ENCODE peak calls at places on chromosomes 13 and 19, in ten cellular contexts. P is stomach, L is endothelial cell of umbilical vein, Y is transverse colon, W is breast epithelium, R is suprapubic skin, O is upper lobe of left lung, V is K562, U is GM12878, J is GM12891. F is an unnamed sample.

GRCh38 chr13:100100115-100100879 is 11.4 kb downstream of the PCCA start:
- DNase-seq in W (peak; percentile 48), Y (no peak), J (no peak), L (peak; percentile 96), P (peak; percentile 53), O (no peak), R (no peak), U (no peak), V (no peak), F (no peak)

GRCh38 chr19:872266-872951 is 12.9 kb downstream of the CFD start:
- DNase-seq in L (peak; percentile 34), O (peak; percentile 48), Y (peak; percentile 92), J (peak; percentile 96), U (peak; percentile 36), P (peak; percentile 68), R (no peak), V (peak; percentile 86), W (no peak), F (no peak)

GRCh38 chr19:39645800-39646411 is 9.8 kb upstream of the LGALS16 start:
- DNase-seq in L (peak; percentile 18), J (no peak), R (no peak), W (no peak), Y (no peak), O (no peak), V (no peak), U (no peak), P (no peak), F (no peak)

GRCh38 chr19:8036438-8037099 is 16.0 kb upstream of the CCL25 start:
- DNase-seq in V (no peak), U (no peak), W (no peak), R (no peak), L (no peak), O (no peak), P (no peak), J (no peak), Y (no peak), F (no peak)

GRCh38 chr19:13212759-13213330 is 62.6 kb downstream of the IER2 start:
- DNase-seq in P (peak; percentile 75), J (no peak), W (peak; percentile 30), L (peak; percentile 39), V (peak; percentile 78), O (peak; percentile 68), U (peak; percentile 20), Y (peak; percentile 80), R (peak; percentile 75), F (peak; percentile 72)

GRCh38 chr13:89150362-89150761 is 1479.2 kb downstream of the SLITRK5 start:
- DNase-seq in P (no peak), L (no peak), J (no peak), R (no peak), Y (no peak), V (no peak), U (no peak), W (no peak), O (no peak), F (no peak)

GRCh38 chr13:94707400-94708021 is 4.8 kb downstream of the SOX21 start:
- DNase-seq in V (peak; percentile 58), J (no peak), P (no peak), L (no peak), U (no peak), R (no peak), O (no peak), Y (no peak), W (no peak), F (no peak)

GRCh38 chr13:99434258-99434788 is 66.9 kb upstream of the TM9SF2 start:
- DNase-seq in V (peak; percentile 69), Y (peak; percentile 44), P (peak; percentile 54), O (peak; percentile 35), U (no peak), L (no peak), J (no peak), W (no peak), R (no peak), F (no peak)

GRCh38 chr19:50629194-50629593 is 10.5 kb downstream of the SYT3 start:
- DNase-seq in R (no peak), Y (no peak), P (no peak), J (no peak), L (no peak), O (no peak), W (no peak), U (no peak), V (no peak), F (no peak)

GRCh38 chr13:41017744-41018582 is 1.2 kb downstream of the ELF1 start:
- DNase-seq in P (no peak), L (peak; percentile 17), U (no peak), Y (no peak), O (no peak), W (no peak), V (no peak), J (no peak), R (no peak), F (no peak)

GRCh38 chr13:99425485-99426341 is 75.6 kb upstream of the TM9SF2 start:
- DNase-seq in V (no peak), O (no peak), U (peak; percentile 90), P (peak; percentile 37), W (no peak), J (peak; percentile 58), Y (peak; percentile 64), L (no peak), R (no peak), F (no peak)

DNA sequence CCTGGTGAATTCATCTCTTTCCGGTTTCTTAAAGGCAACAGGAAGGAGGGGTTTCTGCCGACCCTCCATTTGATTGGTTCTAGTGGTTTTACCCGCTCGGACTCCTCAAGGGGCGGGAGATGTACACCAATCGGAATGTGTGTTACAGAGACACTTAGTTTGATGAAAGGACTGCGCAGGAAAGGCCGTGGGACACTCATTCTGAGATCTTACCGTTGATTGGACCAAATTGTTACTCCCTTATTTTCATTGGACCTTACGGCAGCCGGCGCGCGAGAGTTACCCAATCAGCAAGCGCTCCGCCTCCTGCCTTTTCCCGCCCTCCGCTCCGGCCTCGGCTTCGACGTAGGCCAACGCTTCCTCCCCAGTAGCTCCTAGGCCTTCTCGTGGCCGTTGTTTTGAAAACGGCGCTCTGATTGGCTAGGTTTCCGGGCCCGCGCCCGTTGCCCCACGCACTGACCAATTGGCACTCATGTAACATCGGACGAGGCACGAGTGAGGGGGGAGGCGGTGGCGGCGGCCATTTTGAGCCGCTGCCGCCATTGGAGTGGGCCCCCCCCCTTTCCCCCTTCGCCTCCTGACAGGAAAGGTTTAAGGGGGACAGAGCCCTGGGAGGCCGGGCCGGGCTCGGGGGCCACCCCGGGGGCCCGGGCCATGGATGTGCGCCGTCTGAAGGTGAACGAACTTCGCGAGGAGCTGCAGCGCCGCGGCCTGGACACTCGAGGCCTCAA is at the start of gene HNRNPUL1:
- DNase-seq in L (peak; percentile 100), R (peak; percentile 99), P (peak; percentile 98), J (peak; percentile 95), W (peak; percentile 100), U (peak; percentile 100), O (peak; percentile 98), Y (peak; percentile 99), V (peak; percentile 100), F (peak; percentile 100)
- TF ChIP-seq POLR2AphosphoS5 in L (peak; percentile 13), R (peak; percentile 64), P (peak; percentile 69), J (no peak), W (peak; percentile 90), U (no peak), O (peak; percentile 69), Y (peak; percentile 62), V (peak; percentile 23), F (peak; percentile 73)

GRCh38 chr13:73338389-73338788 is 279.6 kb downstream of the KLF5 start:
- DNase-seq in V (no peak), Y (no peak), U (no peak), J (no peak), R (no peak), P (no peak), L (no peak), W (no peak), O (no peak), F (no peak)
- TF ChIP-seq POLR2A in V (no peak), Y (no peak), U (no peak), J (no peak), R (no peak), P (no peak), L (no peak), W (no peak), O (no peak), F (no peak)

GRCh38 chr19:54432144-54432738 is 16.8 kb upstream of the LENG8 start:
- DNase-seq in W (peak; percentile 37), L (no peak), J (no peak), V (no peak), P (no peak), U (no peak), R (no peak), Y (no peak), O (no peak), F (no peak)
- TF ChIP-seq POLR2AphosphoS5 in W (no peak), L (no peak), J (no peak), V (no peak), P (no peak), U (no peak), R (no peak), Y (no peak), O (no peak), F (no peak)

DNA sequence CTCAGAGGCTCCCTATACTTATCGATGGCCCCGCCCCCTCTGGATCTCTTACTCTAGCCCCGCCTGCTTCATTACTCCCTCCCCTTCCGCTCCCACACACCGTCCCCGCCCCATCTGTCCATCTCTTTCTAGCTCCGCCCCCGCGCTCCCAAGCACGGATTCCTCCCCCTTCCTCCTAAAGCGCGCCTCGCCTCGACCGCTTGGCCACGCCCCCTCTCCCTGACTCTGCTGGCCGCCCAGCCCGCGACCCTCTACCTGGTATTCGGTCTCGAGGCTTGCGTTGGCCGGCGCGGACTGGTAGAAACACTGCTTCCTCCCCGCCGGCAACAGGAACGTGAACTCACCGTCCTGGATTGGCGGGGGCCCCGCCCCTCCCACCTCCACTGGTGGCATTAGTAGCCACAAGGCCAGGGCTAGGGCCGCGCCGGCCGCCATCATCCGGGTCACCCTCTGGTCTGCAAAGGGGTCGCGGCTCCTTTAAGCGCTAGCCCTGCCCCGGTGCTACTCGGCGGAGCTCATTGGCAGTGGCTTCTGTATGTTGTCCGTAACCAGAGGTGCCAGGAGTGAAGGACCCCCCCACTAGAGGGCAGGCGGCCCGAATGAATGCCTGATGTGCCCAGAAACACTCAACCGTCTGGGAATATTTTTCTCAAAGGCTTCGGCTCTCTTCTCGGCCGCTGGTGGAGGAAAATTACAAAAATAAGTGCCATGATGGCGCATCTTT is at the start of gene TMED1:
- DNase-seq in O (peak; percentile 96), L (peak; percentile 99), J (peak; percentile 95), V (peak; percentile 92), W (peak; percentile 100), P (peak; percentile 94), U (peak; percentile 91), R (peak; percentile 100), Y (peak; percentile 100), F (peak; percentile 100)
- TF ChIP-seq POLR2A in O (no peak), L (no peak), J (peak; percentile 32), V (peak; percentile 94), W (peak; percentile 48), P (no peak), U (peak; percentile 86), R (no peak), Y (peak; percentile 75), F (no peak)

DNA sequence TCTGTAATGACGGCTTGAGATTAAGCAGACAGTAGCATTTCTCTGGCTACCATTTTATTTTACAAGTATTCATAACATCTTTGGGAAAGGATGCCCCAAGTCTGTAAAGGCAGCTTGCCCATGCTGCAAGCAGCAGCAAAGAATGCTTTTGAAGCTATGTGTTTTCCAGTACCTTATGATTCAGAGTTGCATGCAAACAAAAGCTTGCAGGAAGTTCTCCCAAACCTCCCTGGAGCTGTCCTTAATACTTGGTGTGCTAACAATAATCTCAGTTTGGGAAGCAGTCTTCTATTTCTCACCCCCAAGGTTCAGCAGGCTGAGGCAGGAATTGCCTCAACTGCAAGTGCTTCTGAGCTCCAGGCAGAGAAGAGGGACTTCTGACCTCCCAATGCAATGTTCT is 60.8 kb downstream of the CCNA1 start:
- DNase-seq in O (no peak), J (no peak), P (no peak), U (no peak), Y (no peak), R (no peak), W (no peak), V (no peak), L (no peak), F (no peak)
- TF ChIP-seq POLR2AphosphoS5 in O (no peak), J (no peak), P (no peak), U (no peak), Y (no peak), R (no peak), W (no peak), V (no peak), L (no peak), F (no peak)